ENCODE peak calls at places on chromosomes 2 and 18, in six cellular contexts. One of them, this sample, is unnamed.

GRCh38 chr2:227748079-227748478 is 2.4 kb downstream of the SCYGR8 start:
- DNase-seq in GM18507: no peak
- DNase-seq in heart left ventricle: no peak
- DNase-seq in ovary: no peak
- DNase-seq in head of caudate nucleus: no peak
- DNase-seq in HT1080: no peak
- DNase-seq in this sample: no peak

GRCh38 chr2:168521342-168521741 is 65.3 kb downstream of the CERS6 start:
- DNase-seq in GM18507: no peak
- DNase-seq in heart left ventricle: no peak
- DNase-seq in ovary: no peak
- DNase-seq in head of caudate nucleus: peak; percentile 58
- DNase-seq in HT1080: no peak
- DNase-seq in this sample: no peak

GRCh38 chr2:237457388-237457941 is 29.6 kb upstream of the MLPH start:
- DNase-seq in GM18507: no peak
- DNase-seq in heart left ventricle: no peak
- DNase-seq in ovary: no peak
- DNase-seq in head of caudate nucleus: no peak
- DNase-seq in HT1080: no peak
- DNase-seq in this sample: no peak

GRCh38 chr2:69559696-69560482 is 83.7 kb downstream of the AAK1 start:
- DNase-seq in GM18507: no peak
- DNase-seq in heart left ventricle: no peak
- DNase-seq in ovary: no peak
- DNase-seq in head of caudate nucleus: no peak
- DNase-seq in HT1080: peak; percentile 48
- DNase-seq in this sample: no peak

GRCh38 chr18:79121746-79122474 is 52.7 kb downstream of the ATP9B start:
- DNase-seq in GM18507: no peak
- DNase-seq in heart left ventricle: no peak
- DNase-seq in ovary: no peak
- DNase-seq in head of caudate nucleus: no peak
- DNase-seq in HT1080: no peak
- DNase-seq in this sample: no peak

GRCh38 chr18:59231157-59231556 is 11.2 kb downstream of the GRP start:
- DNase-seq in GM18507: no peak
- DNase-seq in heart left ventricle: no peak
- DNase-seq in ovary: no peak
- DNase-seq in head of caudate nucleus: no peak
- DNase-seq in HT1080: no peak
- DNase-seq in this sample: no peak

GRCh38 chr2:21779786-21780185 is 656.0 kb downstream of the TDRD15 start:
- DNase-seq in GM18507: no peak
- DNase-seq in heart left ventricle: no peak
- DNase-seq in ovary: no peak
- DNase-seq in head of caudate nucleus: no peak
- DNase-seq in HT1080: no peak
- DNase-seq in this sample: no peak

GRCh38 chr2:61291851-61292575 is 130.0 kb downstream of the C2orf74 start:
- DNase-seq in GM18507: no peak
- DNase-seq in heart left ventricle: no peak
- DNase-seq in ovary: no peak
- DNase-seq in head of caudate nucleus: no peak
- DNase-seq in HT1080: no peak
- DNase-seq in this sample: no peak

GRCh38 chr2:234203135-234203984 is 152.9 kb downstream of the SPP2 start:
- DNase-seq in GM18507: no peak
- DNase-seq in heart left ventricle: peak; percentile 19
- DNase-seq in ovary: no peak
- DNase-seq in head of caudate nucleus: no peak
- DNase-seq in HT1080: peak; percentile 98
- DNase-seq in this sample: no peak

GRCh38 chr2:216692636-216693413 is 2.5 kb downstream of the IGFBP5 start:
- DNase-seq in GM18507: no peak
- DNase-seq in heart left ventricle: peak; percentile 91
- DNase-seq in ovary: peak; percentile 90
- DNase-seq in head of caudate nucleus: peak; percentile 86
- DNase-seq in HT1080: no peak
- DNase-seq in this sample: peak; percentile 89

GRCh38 chr2:128416781-128417180 is 98.1 kb upstream of the HS6ST1 start:
- DNase-seq in GM18507: no peak
- DNase-seq in heart left ventricle: peak; percentile 1
- DNase-seq in ovary: no peak
- DNase-seq in head of caudate nucleus: peak; percentile 16
- DNase-seq in HT1080: no peak
- DNase-seq in this sample: no peak

GRCh38 chr2:147364597-147364996 is 480.2 kb upstream of the ACVR2A start:
- DNase-seq in GM18507: no peak
- DNase-seq in heart left ventricle: no peak
- DNase-seq in ovary: no peak
- DNase-seq in head of caudate nucleus: no peak
- DNase-seq in HT1080: peak; percentile 21
- DNase-seq in this sample: peak; percentile 21

GRCh38 chr2:222424729-222425671 is 657 bp downstream of the SGPP2 start:
- DNase-seq in GM18507: no peak
- DNase-seq in heart left ventricle: no peak
- DNase-seq in ovary: peak; percentile 27
- DNase-seq in head of caudate nucleus: peak; percentile 65
- DNase-seq in HT1080: no peak
- DNase-seq in this sample: peak; percentile 20

GRCh38 chr2:22281033-22281432 is 1103.9 kb upstream of the KLHL29 start:
- DNase-seq in GM18507: no peak
- DNase-seq in heart left ventricle: peak; percentile 18
- DNase-seq in ovary: no peak
- DNase-seq in head of caudate nucleus: no peak
- DNase-seq in HT1080: peak; percentile 46
- DNase-seq in this sample: no peak

GRCh38 chr18:22551536-22552151 is 133.9 kb upstream of the CTAGE1 start:
- DNase-seq in GM18507: no peak
- DNase-seq in heart left ventricle: no peak
- DNase-seq in ovary: peak; percentile 64
- DNase-seq in head of caudate nucleus: no peak
- DNase-seq in HT1080: peak; percentile 98
- DNase-seq in this sample: no peak

GRCh38 chr2:224847431-224847830 is 131.3 kb upstream of the CCDC195 start:
- DNase-seq in GM18507: no peak
- DNase-seq in heart left ventricle: no peak
- DNase-seq in ovary: no peak
- DNase-seq in head of caudate nucleus: no peak
- DNase-seq in HT1080: no peak
- DNase-seq in this sample: no peak

GRCh38 chr18:48540329-48541025 is 1.6 kb downstream of the CTIF start:
- DNase-seq in GM18507: peak; percentile 12
- DNase-seq in heart left ventricle: peak; percentile 75
- DNase-seq in ovary: peak; percentile 75
- DNase-seq in head of caudate nucleus: peak; percentile 75
- DNase-seq in HT1080: peak; percentile 68
- DNase-seq in this sample: peak; percentile 41

GRCh38 chr2:209425082-209426071 is 1.5 kb downstream of the MAP2 start:
- DNase-seq in GM18507: no peak
- DNase-seq in heart left ventricle: peak; percentile 15
- DNase-seq in ovary: no peak
- DNase-seq in head of caudate nucleus: peak; percentile 48
- DNase-seq in HT1080: peak; percentile 20
- DNase-seq in this sample: no peak

GRCh38 chr2:23241611-23242245 is 143.3 kb upstream of the KLHL29 start:
- DNase-seq in GM18507: no peak
- DNase-seq in heart left ventricle: no peak
- DNase-seq in ovary: no peak
- DNase-seq in head of caudate nucleus: no peak
- DNase-seq in HT1080: peak; percentile 40
- DNase-seq in this sample: no peak

GRCh38 chr2:212520340-212520739 is 18.3 kb downstream of the ERBB4 start:
- DNase-seq in GM18507: no peak
- DNase-seq in heart left ventricle: no peak
- DNase-seq in ovary: no peak
- DNase-seq in head of caudate nucleus: no peak
- DNase-seq in HT1080: peak; percentile 31
- DNase-seq in this sample: no peak

GRCh38 chr2:56313541-56313940 is 129.8 kb downstream of the CCDC85A start:
- DNase-seq in GM18507: no peak
- DNase-seq in heart left ventricle: no peak
- DNase-seq in ovary: no peak
- DNase-seq in head of caudate nucleus: no peak
- DNase-seq in HT1080: no peak
- DNase-seq in this sample: no peak

GRCh38 chr2:17538844-17539554 is 1.5 kb upstream of the VSNL1 start:
- DNase-seq in GM18507: no peak
- DNase-seq in heart left ventricle: peak; percentile 66
- DNase-seq in ovary: peak; percentile 64
- DNase-seq in head of caudate nucleus: peak; percentile 52
- DNase-seq in HT1080: no peak
- DNase-seq in this sample: no peak

GRCh38 chr2:40085786-40086185 is 306.7 kb upstream of the THUMPD2 start:
- DNase-seq in GM18507: no peak
- DNase-seq in heart left ventricle: no peak
- DNase-seq in ovary: no peak
- DNase-seq in head of caudate nucleus: no peak
- DNase-seq in HT1080: no peak
- DNase-seq in this sample: no peak

GRCh38 chr2:95551055-95551568 is 40.7 kb upstream of the TRIM43 start:
- DNase-seq in GM18507: no peak
- DNase-seq in heart left ventricle: no peak
- DNase-seq in ovary: no peak
- DNase-seq in head of caudate nucleus: no peak
- DNase-seq in HT1080: no peak
- DNase-seq in this sample: no peak

GRCh38 chr2:191516260-191516659 is 161.7 kb upstream of the NABP1 start:
- DNase-seq in GM18507: no peak
- DNase-seq in heart left ventricle: no peak
- DNase-seq in ovary: no peak
- DNase-seq in head of caudate nucleus: no peak
- DNase-seq in HT1080: no peak
- DNase-seq in this sample: no peak

GRCh38 chr2:170396799-170397459 is 219.0 kb downstream of the MYO3B start:
- DNase-seq in GM18507: no peak
- DNase-seq in heart left ventricle: no peak
- DNase-seq in ovary: no peak
- DNase-seq in head of caudate nucleus: no peak
- DNase-seq in HT1080: no peak
- DNase-seq in this sample: no peak

GRCh38 chr2:109452318-109453305 is 161.2 kb downstream of the SEPTIN10 start:
- DNase-seq in GM18507: no peak
- DNase-seq in heart left ventricle: no peak
- DNase-seq in ovary: no peak
- DNase-seq in head of caudate nucleus: peak; percentile 46
- DNase-seq in HT1080: no peak
- DNase-seq in this sample: no peak

GRCh38 chr2:67340118-67341011 is 56.8 kb upstream of the ETAA1 start:
- DNase-seq in GM18507: no peak
- DNase-seq in heart left ventricle: peak; percentile 10
- DNase-seq in ovary: no peak
- DNase-seq in head of caudate nucleus: no peak
- DNase-seq in HT1080: no peak
- DNase-seq in this sample: no peak

GRCh38 chr2:70258532-70258875 is 567 bp downstream of the PCYOX1 start:
- DNase-seq in GM18507: no peak
- DNase-seq in heart left ventricle: peak; percentile 85
- DNase-seq in ovary: peak; percentile 74
- DNase-seq in head of caudate nucleus: peak; percentile 60
- DNase-seq in HT1080: no peak
- DNase-seq in this sample: peak; percentile 26

GRCh38 chr2:240269380-240269779 is 128.9 kb upstream of the OTOS start:
- DNase-seq in GM18507: no peak
- DNase-seq in heart left ventricle: no peak
- DNase-seq in ovary: no peak
- DNase-seq in head of caudate nucleus: no peak
- DNase-seq in HT1080: no peak
- DNase-seq in this sample: peak; percentile 6

GRCh38 chr2:239917957-239918481 is 107.1 kb downstream of the NDUFA10 start:
- DNase-seq in GM18507: no peak
- DNase-seq in heart left ventricle: no peak
- DNase-seq in ovary: no peak
- DNase-seq in head of caudate nucleus: no peak
- DNase-seq in HT1080: no peak
- DNase-seq in this sample: peak; percentile 12

GRCh38 chr2:104857262-104858221 is 3.6 kb downstream of the POU3F3 start:
- DNase-seq in GM18507: no peak
- DNase-seq in heart left ventricle: no peak
- DNase-seq in ovary: no peak
- DNase-seq in head of caudate nucleus: peak; percentile 75
- DNase-seq in HT1080: no peak
- DNase-seq in this sample: no peak

GRCh38 chr18:57062178-57062577 is 84.7 kb upstream of the BOD1L2 start:
- DNase-seq in GM18507: no peak
- DNase-seq in heart left ventricle: no peak
- DNase-seq in ovary: no peak
- DNase-seq in head of caudate nucleus: no peak
- DNase-seq in HT1080: no peak
- DNase-seq in this sample: no peak

GRCh38 chr2:67565761-67566160 is 168.6 kb downstream of the ETAA1 start:
- DNase-seq in GM18507: no peak
- DNase-seq in heart left ventricle: peak; percentile 15
- DNase-seq in ovary: no peak
- DNase-seq in head of caudate nucleus: peak; percentile 26
- DNase-seq in HT1080: peak; percentile 54
- DNase-seq in this sample: no peak

GRCh38 chr2:203722411-203722810 is 16.0 kb downstream of the CD28 start:
- DNase-seq in GM18507: no peak
- DNase-seq in heart left ventricle: no peak
- DNase-seq in ovary: no peak
- DNase-seq in head of caudate nucleus: no peak
- DNase-seq in HT1080: peak; percentile 34
- DNase-seq in this sample: no peak

GRCh38 chr2:204354442-204354856 is 190.8 kb upstream of the PARD3B start:
- DNase-seq in GM18507: no peak
- DNase-seq in heart left ventricle: no peak
- DNase-seq in ovary: no peak
- DNase-seq in head of caudate nucleus: no peak
- DNase-seq in HT1080: peak; percentile 17
- DNase-seq in this sample: no peak